ENCODE peak calls at places on chromosome 20, in five cellular contexts. One of them, this sample, is unnamed.
A peak's percentile ranks its signal among the peaks of the same experiment; 100 is the strongest.

GRCh38 chr20:53466279-53466678 is 127.4 kb downstream of the ZNF217 start:
- DNase-seq in H9: no peak
- DNase-seq in tibial artery: no peak
- DNase-seq in fibroblast of villous mesenchyme: no peak
- DNase-seq in psoas muscle: no peak
- DNase-seq in this sample: no peak

GRCh38 chr20:16803965-16804792 is 56.0 kb downstream of the OTOR start:
- DNase-seq in H9: peak; percentile 67
- DNase-seq in tibial artery: no peak
- DNase-seq in fibroblast of villous mesenchyme: peak; percentile 58
- DNase-seq in psoas muscle: peak; percentile 39
- DNase-seq in this sample: peak; percentile 44

GRCh38 chr20:51338692-51339440 is 203.7 kb downstream of the NFATC2 start:
- DNase-seq in H9: no peak
- DNase-seq in tibial artery: no peak
- DNase-seq in fibroblast of villous mesenchyme: peak; percentile 25
- DNase-seq in psoas muscle: no peak
- DNase-seq in this sample: no peak

GRCh38 chr20:652611-653109 is 340 bp downstream of the SRXN1 start:
- DNase-seq in H9: no peak
- DNase-seq in tibial artery: no peak
- DNase-seq in fibroblast of villous mesenchyme: peak; percentile 16
- DNase-seq in psoas muscle: no peak
- DNase-seq in this sample: no peak

GRCh38 chr20:2052741-2053140 is 48.9 kb upstream of the STK35 start:
- DNase-seq in H9: no peak
- DNase-seq in tibial artery: no peak
- DNase-seq in fibroblast of villous mesenchyme: no peak
- DNase-seq in psoas muscle: no peak
- DNase-seq in this sample: no peak

GRCh38 chr20:23680151-23680550 is 8.7 kb downstream of the CST4 start:
- DNase-seq in H9: no peak
- DNase-seq in tibial artery: no peak
- DNase-seq in fibroblast of villous mesenchyme: no peak
- DNase-seq in psoas muscle: no peak
- DNase-seq in this sample: no peak

GRCh38 chr20:51492167-51493092 is 50.1 kb downstream of the NFATC2 start:
- DNase-seq in H9: no peak
- DNase-seq in tibial artery: peak; percentile 65
- DNase-seq in fibroblast of villous mesenchyme: peak; percentile 37
- DNase-seq in psoas muscle: peak; percentile 61
- DNase-seq in this sample: no peak

GRCh38 chr20:31811796-31812728 is 7.1 kb upstream of the MYLK2 start:
- DNase-seq in H9: no peak
- DNase-seq in tibial artery: peak; percentile 83
- DNase-seq in fibroblast of villous mesenchyme: peak; percentile 93
- DNase-seq in psoas muscle: peak; percentile 59
- DNase-seq in this sample: no peak

GRCh38 chr20:45934587-45935415 is at the start of gene PCIF1:
- DNase-seq in H9: peak; percentile 96
- DNase-seq in tibial artery: peak; percentile 99
- DNase-seq in fibroblast of villous mesenchyme: peak; percentile 99
- DNase-seq in psoas muscle: peak; percentile 98
- DNase-seq in this sample: peak; percentile 94

GRCh38 chr20:63591147-63591533 is 17.1 kb upstream of the HELZ2 start:
- DNase-seq in H9: no peak
- DNase-seq in tibial artery: no peak
- DNase-seq in fibroblast of villous mesenchyme: no peak
- DNase-seq in psoas muscle: no peak
- DNase-seq in this sample: no peak

GRCh38 chr20:43583133-43583864 is 7.4 kb upstream of the IFT52 start:
- DNase-seq in H9: no peak
- DNase-seq in tibial artery: peak; percentile 3
- DNase-seq in fibroblast of villous mesenchyme: no peak
- DNase-seq in psoas muscle: no peak
- DNase-seq in this sample: no peak

GRCh38 chr20:64056639-64056888 is 6.4 kb upstream of the TCEA2 start:
- DNase-seq in H9: no peak
- DNase-seq in tibial artery: no peak
- DNase-seq in fibroblast of villous mesenchyme: no peak
- DNase-seq in psoas muscle: no peak
- DNase-seq in this sample: no peak

GRCh38 chr20:34069341-34070078 is 42.5 kb downstream of the EIF2S2 start:
- DNase-seq in H9: peak; percentile 72
- DNase-seq in tibial artery: peak; percentile 80
- DNase-seq in fibroblast of villous mesenchyme: peak; percentile 89
- DNase-seq in psoas muscle: peak; percentile 63
- DNase-seq in this sample: peak; percentile 61

GRCh38 chr20:6277661-6278060 is 154.8 kb upstream of the FERMT1 start:
- DNase-seq in H9: no peak
- DNase-seq in tibial artery: no peak
- DNase-seq in fibroblast of villous mesenchyme: no peak
- DNase-seq in psoas muscle: no peak
- DNase-seq in this sample: no peak

GRCh38 chr20:45835230-45836224 is 1.9 kb downstream of the SNX21 start:
- DNase-seq in H9: no peak
- DNase-seq in tibial artery: peak; percentile 86
- DNase-seq in fibroblast of villous mesenchyme: peak; percentile 83
- DNase-seq in psoas muscle: peak; percentile 79
- DNase-seq in this sample: no peak

GRCh38 chr20:31833130-31833930 is 12.1 kb downstream of the FOXS1 start:
- DNase-seq in H9: peak; percentile 94
- DNase-seq in tibial artery: no peak
- DNase-seq in fibroblast of villous mesenchyme: peak; percentile 41
- DNase-seq in psoas muscle: peak; percentile 75
- DNase-seq in this sample: peak; percentile 93

GRCh38 chr20:38633577-38634093 is 32.0 kb downstream of the ARHGAP40 start:
- DNase-seq in H9: peak; percentile 88
- DNase-seq in tibial artery: no peak
- DNase-seq in fibroblast of villous mesenchyme: peak; percentile 23
- DNase-seq in psoas muscle: no peak
- DNase-seq in this sample: no peak

GRCh38 chr20:6613280-6613861 is 154.1 kb upstream of the BMP2 start:
- DNase-seq in H9: no peak
- DNase-seq in tibial artery: no peak
- DNase-seq in fibroblast of villous mesenchyme: no peak
- DNase-seq in psoas muscle: no peak
- DNase-seq in this sample: no peak

GRCh38 chr20:46070215-46070910 is 19.4 kb downstream of the NCOA5 start:
- DNase-seq in H9: no peak
- DNase-seq in tibial artery: no peak
- DNase-seq in fibroblast of villous mesenchyme: peak; percentile 61
- DNase-seq in psoas muscle: no peak
- DNase-seq in this sample: no peak

GRCh38 chr20:20412750-20413149 is 44.8 kb downstream of the INSM1 start:
- DNase-seq in H9: no peak
- DNase-seq in tibial artery: no peak
- DNase-seq in fibroblast of villous mesenchyme: no peak
- DNase-seq in psoas muscle: no peak
- DNase-seq in this sample: no peak

GRCh38 chr20:400121-400450 is 8.0 kb upstream of the RBCK1 start:
- DNase-seq in H9: no peak
- DNase-seq in tibial artery: no peak
- DNase-seq in fibroblast of villous mesenchyme: no peak
- DNase-seq in psoas muscle: no peak
- DNase-seq in this sample: no peak

DNA sequence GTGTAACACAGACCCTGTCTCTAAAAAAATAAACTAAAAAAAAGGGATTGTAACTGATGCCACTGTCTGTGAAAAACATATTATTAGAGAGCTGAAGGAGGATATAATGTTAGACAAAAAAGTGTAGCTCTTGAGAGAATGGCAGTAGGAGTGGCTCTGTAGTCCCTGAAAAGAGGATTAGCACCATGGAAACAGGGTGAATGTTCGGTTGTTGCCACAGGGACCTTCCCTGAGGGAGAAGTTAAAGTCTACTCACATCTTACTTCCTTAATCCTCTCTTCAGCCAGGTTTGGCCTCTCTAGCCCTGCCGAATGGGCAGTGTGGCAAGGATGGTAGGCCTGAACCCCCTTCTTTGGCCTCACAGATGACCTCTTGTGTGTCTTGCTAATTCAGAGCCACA is 12.1 kb downstream of the SCAND1 start:
- DNase-seq in H9: no peak
- DNase-seq in tibial artery: no peak
- DNase-seq in fibroblast of villous mesenchyme: no peak
- DNase-seq in psoas muscle: no peak
- DNase-seq in this sample: no peak
- TF ChIP-seq CTCF in H9: no peak
- TF ChIP-seq CTCF in tibial artery: no peak
- TF ChIP-seq CTCF in fibroblast of villous mesenchyme: no peak
- TF ChIP-seq CTCF in psoas muscle: no peak
- TF ChIP-seq CTCF in this sample: no peak

DNA sequence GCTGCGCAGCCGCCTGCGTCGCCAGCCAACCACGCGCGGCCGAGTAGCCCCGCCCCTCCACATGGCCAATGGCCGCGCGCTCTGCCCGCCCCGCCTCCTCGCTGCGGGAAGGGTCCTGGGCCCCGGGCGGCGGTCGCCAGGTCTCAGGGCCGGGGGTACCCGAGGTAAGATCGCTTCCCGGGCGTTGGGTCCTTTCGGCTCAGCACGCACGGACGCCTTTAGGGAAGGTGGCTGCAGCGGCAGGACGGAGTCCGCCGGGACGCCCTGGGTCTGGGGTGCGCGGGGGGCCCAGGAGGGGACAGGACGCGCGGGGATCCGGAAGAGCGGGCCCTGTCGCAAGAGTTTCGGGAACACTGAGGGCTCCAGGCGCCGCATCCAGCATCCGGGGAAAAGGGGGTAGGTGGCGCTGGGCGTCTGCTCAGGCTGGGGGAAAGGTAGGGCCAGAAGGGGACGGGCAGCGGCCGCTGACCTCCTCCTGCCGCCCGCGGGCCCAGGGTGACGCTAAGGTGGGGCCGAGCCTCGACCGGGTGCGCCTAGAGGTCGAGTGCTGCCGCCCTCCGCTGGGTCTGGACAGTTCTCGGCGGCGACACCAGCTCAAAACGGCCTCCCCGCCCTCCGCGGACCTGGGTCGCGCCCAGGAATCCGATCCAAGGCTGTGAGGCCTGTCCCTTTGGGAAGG is at the start of gene MAVS:
- DNase-seq in H9: peak; percentile 90
- DNase-seq in tibial artery: peak; percentile 95
- DNase-seq in fibroblast of villous mesenchyme: peak; percentile 83
- DNase-seq in psoas muscle: peak; percentile 90
- DNase-seq in this sample: peak; percentile 60
- TF ChIP-seq CTCF in H9: no peak
- TF ChIP-seq CTCF in tibial artery: peak; percentile 5
- TF ChIP-seq CTCF in fibroblast of villous mesenchyme: no peak
- TF ChIP-seq CTCF in psoas muscle: no peak
- TF ChIP-seq CTCF in this sample: no peak

GRCh38 chr20:62571667-62572344 is 70.5 kb upstream of the SLCO4A1 start:
- DNase-seq in H9: peak; percentile 62
- DNase-seq in tibial artery: no peak
- DNase-seq in fibroblast of villous mesenchyme: no peak
- DNase-seq in psoas muscle: no peak
- DNase-seq in this sample: no peak
- TF ChIP-seq CTCF in H9: peak; percentile 45
- TF ChIP-seq CTCF in tibial artery: no peak
- TF ChIP-seq CTCF in fibroblast of villous mesenchyme: no peak
- TF ChIP-seq CTCF in psoas muscle: no peak
- TF ChIP-seq CTCF in this sample: no peak

GRCh38 chr20:44616604-44616964 is 34.2 kb downstream of the PKIG start:
- DNase-seq in H9: peak; percentile 65
- DNase-seq in tibial artery: no peak
- DNase-seq in fibroblast of villous mesenchyme: no peak
- DNase-seq in psoas muscle: peak; percentile 64
- DNase-seq in this sample: no peak

GRCh38 chr20:44615876-44616603 is 33.7 kb downstream of the PKIG start:
- DNase-seq in H9: no peak
- DNase-seq in tibial artery: no peak
- DNase-seq in fibroblast of villous mesenchyme: no peak
- DNase-seq in psoas muscle: peak; percentile 73
- DNase-seq in this sample: no peak

GRCh38 chr20:44614525-44614924 is 32.1 kb downstream of the PKIG start:
- DNase-seq in H9: no peak
- DNase-seq in tibial artery: peak; percentile 87
- DNase-seq in fibroblast of villous mesenchyme: no peak
- DNase-seq in psoas muscle: peak; percentile 33
- DNase-seq in this sample: no peak

GRCh38 chr20:44613575-44613974 is 31.2 kb downstream of the PKIG start:
- DNase-seq in H9: no peak
- DNase-seq in tibial artery: no peak
- DNase-seq in fibroblast of villous mesenchyme: no peak
- DNase-seq in psoas muscle: no peak
- DNase-seq in this sample: no peak

DNA sequence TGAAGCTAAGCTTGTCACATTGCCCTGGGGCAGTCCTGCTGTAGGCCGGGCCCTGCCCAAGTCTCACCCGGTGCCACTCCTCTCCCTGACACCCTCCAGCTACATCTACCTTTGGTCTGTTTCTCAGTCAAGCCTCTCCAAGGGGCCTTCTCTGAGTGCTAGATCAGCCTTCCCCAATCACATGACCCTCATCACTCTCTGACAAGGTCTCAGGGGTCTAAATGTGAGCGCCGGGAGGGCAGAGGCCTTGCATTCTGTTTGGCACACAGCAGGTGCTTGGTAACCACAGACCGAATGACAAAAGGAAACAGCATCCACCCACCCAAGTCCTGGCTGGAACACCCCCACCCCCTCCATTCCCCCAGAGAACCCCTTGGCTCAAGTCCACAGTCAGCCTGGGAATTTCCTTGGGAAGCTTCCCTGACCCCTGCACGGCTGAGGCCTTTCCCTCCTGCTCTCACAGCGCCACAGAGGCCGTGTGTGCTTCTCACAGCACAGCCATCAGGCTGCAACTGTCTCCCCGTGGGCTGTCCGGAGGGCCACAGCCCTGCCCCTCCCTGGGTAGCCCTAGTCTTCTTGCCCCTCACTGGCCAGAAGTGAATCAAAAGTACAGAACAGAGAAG is 32.9 kb downstream of the PKIG start:
- DNase-seq in H9: no peak
- DNase-seq in tibial artery: no peak
- DNase-seq in fibroblast of villous mesenchyme: no peak
- DNase-seq in psoas muscle: peak; percentile 34
- DNase-seq in this sample: no peak
- TF ChIP-seq CTCF in H9: no peak
- TF ChIP-seq CTCF in tibial artery: no peak
- TF ChIP-seq CTCF in fibroblast of villous mesenchyme: no peak
- TF ChIP-seq CTCF in psoas muscle: no peak
- TF ChIP-seq CTCF in this sample: no peak

GRCh38 chr20:36496707-36497669 is 44.3 kb upstream of the MYL9 start:
- DNase-seq in H9: no peak
- DNase-seq in tibial artery: no peak
- DNase-seq in fibroblast of villous mesenchyme: no peak
- DNase-seq in psoas muscle: no peak
- DNase-seq in this sample: no peak

GRCh38 chr20:36490191-36490590 is 51.1 kb upstream of the MYL9 start:
- DNase-seq in H9: no peak
- DNase-seq in tibial artery: no peak
- DNase-seq in fibroblast of villous mesenchyme: no peak
- DNase-seq in psoas muscle: no peak
- DNase-seq in this sample: no peak

GRCh38 chr20:36491901-36492617 is 49.3 kb upstream of the MYL9 start:
- DNase-seq in H9: no peak
- DNase-seq in tibial artery: no peak
- DNase-seq in fibroblast of villous mesenchyme: no peak
- DNase-seq in psoas muscle: no peak
- DNase-seq in this sample: no peak

GRCh38 chr20:36493801-36494114 is 47.6 kb upstream of the MYL9 start:
- DNase-seq in H9: no peak
- DNase-seq in tibial artery: peak; percentile 86
- DNase-seq in fibroblast of villous mesenchyme: peak; percentile 81
- DNase-seq in psoas muscle: peak; percentile 85
- DNase-seq in this sample: no peak

GRCh38 chr20:36493013-36493800 is 48.1 kb upstream of the MYL9 start:
- DNase-seq in H9: peak; percentile 60
- DNase-seq in tibial artery: no peak
- DNase-seq in fibroblast of villous mesenchyme: no peak
- DNase-seq in psoas muscle: no peak
- DNase-seq in this sample: no peak
- TF ChIP-seq CTCF in H9: peak; percentile 65
- TF ChIP-seq CTCF in tibial artery: peak; percentile 24
- TF ChIP-seq CTCF in fibroblast of villous mesenchyme: peak; percentile 34
- TF ChIP-seq CTCF in psoas muscle: peak; percentile 18
- TF ChIP-seq CTCF in this sample: no peak

This sample was measured in omental fat pad.